ENCODE peak calls at places on chromosomes 11 and 22, in seven cellular contexts. F is GM12891, S is SK-N-SH, P is HepG2, A is K562, Q is GM12878, D is H1. K is an unnamed sample.

GRCh38 chr11:27720277-27720830 is 20.1 kb upstream of the BDNF start:
- DNase-seq in F (no peak), S (peak), P (no peak), A (peak), Q (no peak), D (peak), K (no peak)

GRCh38 chr11:82718307-82718706 is 15.4 kb downstream of the FAM181B start:
- DNase-seq in F (peak), S (peak), P (peak), A (peak), Q (no peak), D (peak), K (no peak)

GRCh38 chr11:78099671-78100070 is 20.0 kb upstream of the NDUFC2 start:
- DNase-seq in F (no peak), S (no peak), P (no peak), A (no peak), Q (no peak), D (no peak), K (no peak)

GRCh38 chr11:30107899-30108298 is 91.1 kb upstream of the KCNA4 start:
- DNase-seq in F (no peak), S (no peak), P (no peak), A (no peak), Q (no peak), D (no peak), K (no peak)

GRCh38 chr22:40325315-40325714 is 21.0 kb upstream of the ADSL start:
- DNase-seq in F (no peak), S (no peak), P (no peak), A (no peak), Q (no peak), D (no peak), K (no peak)

GRCh38 chr11:32385998-32386397 is 49.3 kb downstream of the WT1 start:
- DNase-seq in F (no peak), S (peak), P (peak), A (peak), Q (no peak), D (no peak), K (no peak)

GRCh38 chr11:28338371-28338770 is 230.2 kb downstream of the METTL15 start:
- DNase-seq in F (no peak), S (no peak), P (no peak), A (no peak), Q (no peak), D (no peak), K (no peak)

GRCh38 chr22:39973656-39974055 is 13.5 kb downstream of the TMA7B start:
- DNase-seq in F (no peak), S (no peak), P (no peak), A (no peak), Q (no peak), D (no peak), K (no peak)

GRCh38 chr11:75161506-75161905 is 10.6 kb downstream of the SLCO2B1 start:
- DNase-seq in F (no peak), S (no peak), P (no peak), A (no peak), Q (no peak), D (no peak), K (no peak)

GRCh38 chr11:29260939-29261705 is 755.7 kb downstream of the KCNA4 start:
- DNase-seq in F (no peak), S (no peak), P (peak), A (no peak), Q (no peak), D (no peak), K (no peak)

GRCh38 chr11:107757661-107758060 is 45.8 kb upstream of the SLN start:
- DNase-seq in F (no peak), S (no peak), P (no peak), A (no peak), Q (no peak), D (no peak), K (no peak)

GRCh38 chr22:20569059-20570058 is 61.9 kb downstream of the MED15 start:
- DNase-seq in F (no peak), S (no peak), P (no peak), A (no peak), Q (peak), D (no peak), K (no peak)

GRCh38 chr11:98069861-98070260 is 950.9 kb upstream of the CNTN5 start:
- DNase-seq in F (no peak), S (no peak), P (no peak), A (no peak), Q (no peak), D (no peak), K (no peak)

GRCh38 chr11:46315033-46315738 is 32.1 kb upstream of the DGKZ start:
- DNase-seq in F (peak), S (peak), P (peak), A (peak), Q (no peak), D (peak), K (peak)
- TF ChIP-seq TAF1 in F (no peak), S (no peak), P (no peak), A (no peak), Q (no peak), D (no peak), K (no peak)

GRCh38 chr11:114764563-114764962 is 86.2 kb downstream of the NXPE2 start:
- DNase-seq in F (no peak), S (no peak), P (no peak), A (no peak), Q (no peak), D (no peak), K (no peak)

GRCh38 chr11:114758627-114759026 is 80.3 kb downstream of the NXPE2 start:
- DNase-seq in F (no peak), S (no peak), P (no peak), A (no peak), Q (no peak), D (no peak), K (no peak)

DNA sequence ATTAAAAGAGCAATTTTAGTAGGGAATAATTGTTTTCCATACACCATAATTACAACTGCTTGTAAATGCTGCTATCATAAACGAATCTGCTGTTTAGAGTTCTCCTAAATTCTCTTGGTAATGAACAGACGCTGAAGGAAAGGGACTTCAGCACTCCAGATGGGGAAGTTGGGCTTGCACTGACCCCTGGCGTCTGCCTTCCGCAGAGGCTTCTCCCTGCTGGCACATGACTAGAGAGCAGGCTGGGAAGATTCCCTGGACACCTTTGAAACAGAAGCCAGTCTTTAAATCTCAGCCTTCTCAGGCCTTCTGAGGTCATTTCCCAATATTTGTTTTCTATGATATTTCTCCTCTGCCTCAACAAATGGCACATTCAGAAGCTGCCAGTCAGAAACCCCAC is 84.1 kb downstream of the NXPE2 start:
- DNase-seq in F (no peak), S (peak), P (peak), A (peak), Q (no peak), D (peak), K (no peak)
- TF ChIP-seq POLR2AphosphoS5 in F (no peak), S (no peak), P (no peak), A (no peak), Q (no peak), D (no peak), K (no peak)

GRCh38 chr22:43743929-43744643 is 68.0 kb downstream of the EFCAB6 start:
- DNase-seq in F (no peak), S (no peak), P (no peak), A (no peak), Q (no peak), D (no peak), K (no peak)

GRCh38 chr22:43740587-43741270 is 71.4 kb downstream of the EFCAB6 start:
- DNase-seq in F (no peak), S (no peak), P (no peak), A (no peak), Q (no peak), D (no peak), K (no peak)

GRCh38 chr22:43742551-43742950 is 69.6 kb downstream of the EFCAB6 start:
- DNase-seq in F (no peak), S (no peak), P (no peak), A (no peak), Q (no peak), D (no peak), K (no peak)

GRCh38 chr22:43745783-43746356 is 66.2 kb downstream of the EFCAB6 start:
- DNase-seq in F (no peak), S (no peak), P (no peak), A (no peak), Q (no peak), D (no peak), K (no peak)

GRCh38 chr22:43743131-43743530 is 69.0 kb downstream of the EFCAB6 start:
- DNase-seq in F (no peak), S (no peak), P (no peak), A (peak), Q (no peak), D (peak), K (no peak)
- TF ChIP-seq TAF1 in F (no peak), S (no peak), P (no peak), A (no peak), Q (no peak), D (no peak), K (no peak)

GRCh38 chr11:61297341-61297740 is 2.2 kb upstream of the VWCE start:
- DNase-seq in F (no peak), S (no peak), P (no peak), A (no peak), Q (no peak), D (no peak), K (no peak)

GRCh38 chr11:61298663-61299244 is 3.6 kb upstream of the VWCE start:
- DNase-seq in F (no peak), S (no peak), P (peak), A (no peak), Q (no peak), D (no peak), K (no peak)

GRCh38 chr11:61294717-61295595 is at the start of gene VWCE:
- DNase-seq in F (peak), S (peak), P (peak), A (no peak), Q (no peak), D (peak), K (peak)

GRCh38 chr11:61295596-61295926 is 445 bp upstream of the VWCE start:
- DNase-seq in F (no peak), S (no peak), P (no peak), A (no peak), Q (no peak), D (no peak), K (no peak)

DNA sequence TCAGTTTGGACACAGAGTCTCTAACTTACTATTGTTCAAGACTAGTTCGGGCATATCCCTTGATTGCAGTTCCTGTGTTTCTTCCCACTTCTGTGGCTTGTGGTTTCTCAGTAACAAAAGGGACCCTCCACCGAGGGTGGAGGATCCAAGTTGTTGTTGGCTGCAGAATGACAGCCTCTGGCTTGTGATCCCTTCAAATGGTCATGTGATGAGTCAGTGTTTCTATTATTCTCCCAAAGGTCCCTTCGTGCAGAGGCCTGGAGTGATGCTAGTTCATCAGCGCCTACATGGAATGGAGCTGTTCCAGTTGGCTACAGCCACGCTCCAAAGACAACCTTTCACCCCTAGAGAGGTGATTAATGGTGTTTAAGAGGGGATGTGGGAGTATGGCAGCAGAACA is 2.6 kb upstream of the VWCE start:
- DNase-seq in F (no peak), S (no peak), P (peak), A (no peak), Q (no peak), D (no peak), K (no peak)
- TF ChIP-seq POLR2AphosphoS5 in F (no peak), S (no peak), P (no peak), A (peak), Q (no peak), D (no peak), K (no peak)

DNA sequence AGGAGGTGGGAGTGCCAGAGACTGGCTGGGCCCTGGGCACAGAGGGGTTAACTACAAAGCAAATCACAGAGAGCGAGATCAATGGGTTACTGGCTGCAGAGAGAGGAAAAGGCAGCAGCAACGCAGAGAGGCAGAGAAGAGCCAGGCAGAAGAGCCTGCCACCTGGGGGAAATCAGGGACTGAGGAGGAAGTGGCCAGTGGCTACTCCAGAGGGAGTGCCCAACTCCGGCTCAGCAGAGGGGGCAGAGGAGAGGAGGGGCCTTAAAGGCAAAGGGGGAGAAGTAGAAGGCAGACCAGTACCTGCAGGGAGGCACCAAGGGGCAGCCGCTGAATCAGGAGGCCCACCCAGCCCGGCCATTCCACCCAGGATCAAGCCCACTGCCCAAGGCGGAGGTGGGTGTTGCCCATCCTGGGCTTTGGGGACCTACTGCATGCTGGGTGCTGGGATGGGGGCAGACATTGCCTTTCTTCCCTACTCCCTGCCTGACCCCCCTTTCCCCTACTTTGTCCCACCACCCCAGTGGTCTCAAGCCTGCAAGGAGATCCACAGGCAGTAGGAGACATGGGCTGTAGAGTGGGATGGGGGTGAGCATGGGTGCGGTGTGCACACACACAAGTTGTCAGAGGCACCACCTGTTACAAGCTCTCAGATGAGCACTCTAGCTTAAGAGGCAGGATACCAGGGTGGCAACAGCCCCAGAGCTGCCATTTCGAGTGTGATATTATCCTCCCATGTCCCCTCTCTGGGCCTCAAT is 926 bp upstream of the GALR3 start:
- DNase-seq in F (no peak), S (no peak), P (peak), A (no peak), Q (no peak), D (peak), K (no peak)
- TF ChIP-seq TAF1 in F (no peak), S (no peak), P (no peak), A (no peak), Q (no peak), D (peak), K (no peak)

DNA sequence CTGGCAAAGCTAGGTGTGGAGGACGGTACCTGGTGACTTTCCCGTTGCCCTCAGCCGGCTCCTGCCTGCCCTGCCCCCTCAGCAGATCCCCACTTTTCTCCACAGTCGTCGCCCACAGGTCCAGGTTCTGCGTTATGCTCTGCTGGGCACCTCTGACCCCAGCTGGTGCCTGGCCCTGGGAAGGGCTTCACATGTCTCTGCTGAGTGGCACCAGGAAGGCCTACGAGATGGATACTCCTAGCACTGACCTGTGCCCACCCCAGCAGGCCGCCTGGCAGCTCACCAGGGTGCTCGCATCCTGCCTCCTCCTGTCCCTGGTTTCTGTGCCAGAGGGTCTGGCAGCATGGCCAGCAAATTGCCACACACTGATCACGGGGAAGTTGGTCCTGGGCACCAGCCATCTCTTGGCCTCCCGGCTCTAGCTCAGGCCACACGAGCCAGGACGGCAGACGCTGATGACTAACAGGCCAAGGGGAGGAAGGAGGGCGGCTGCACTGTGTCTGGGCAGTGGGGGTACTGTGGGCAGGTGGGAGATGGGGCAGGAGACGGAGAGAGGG is 13.8 kb downstream of the CARS1 start:
- DNase-seq in F (no peak), S (no peak), P (no peak), A (no peak), Q (no peak), D (no peak), K (no peak)
- TF ChIP-seq POLR2AphosphoS5 in F (no peak), S (no peak), P (no peak), A (no peak), Q (no peak), D (no peak), K (no peak)

GRCh38 chr11:44145011-44145777 is 49.7 kb downstream of the EXT2 start:
- DNase-seq in F (no peak), S (no peak), P (no peak), A (no peak), Q (no peak), D (no peak), K (no peak)
- TF ChIP-seq TAF1 in F (no peak), S (no peak), P (no peak), A (no peak), Q (no peak), D (no peak), K (no peak)

GRCh38 chr11:19879309-19880087 is 166.9 kb downstream of the NAV2 start:
- DNase-seq in F (no peak), S (no peak), P (no peak), A (no peak), Q (no peak), D (no peak), K (no peak)
- TF ChIP-seq POLR2AphosphoS5 in F (no peak), S (no peak), P (no peak), A (no peak), Q (no peak), D (no peak), K (no peak)

GRCh38 chr22:49151256-49152131 is 676.2 kb downstream of the BRD1 start:
- DNase-seq in F (no peak), S (peak), P (no peak), A (no peak), Q (no peak), D (no peak), K (no peak)

GRCh38 chr22:49147617-49148175 is 680.0 kb downstream of the BRD1 start:
- DNase-seq in F (no peak), S (no peak), P (no peak), A (no peak), Q (no peak), D (no peak), K (no peak)

GRCh38 chr22:49148895-49149418 is 678.7 kb downstream of the BRD1 start:
- DNase-seq in F (no peak), S (no peak), P (no peak), A (no peak), Q (no peak), D (no peak), K (no peak)

GRCh38 chr22:49150801-49151221 is 676.9 kb downstream of the BRD1 start:
- DNase-seq in F (no peak), S (peak), P (no peak), A (no peak), Q (no peak), D (no peak), K (no peak)

GRCh38 chr22:49149721-49150608 is 677.7 kb downstream of the BRD1 start:
- DNase-seq in F (no peak), S (no peak), P (no peak), A (no peak), Q (no peak), D (no peak), K (no peak)
- TF ChIP-seq TAF1 in F (no peak), S (no peak), P (no peak), A (no peak), Q (no peak), D (no peak), K (no peak)

GRCh38 chr11:1835671-1836010 is 851 bp downstream of the SYT8 start:
- DNase-seq in F (no peak), S (no peak), P (no peak), A (no peak), Q (no peak), D (no peak), K (no peak)

GRCh38 chr11:1832989-1833365 is 1.8 kb upstream of the SYT8 start:
- DNase-seq in F (no peak), S (no peak), P (no peak), A (no peak), Q (no peak), D (no peak), K (no peak)

GRCh38 chr11:1834791-1835670 is at the start of gene SYT8:
- DNase-seq in F (no peak), S (peak), P (no peak), A (no peak), Q (no peak), D (no peak), K (no peak)

GRCh38 chr11:1832181-1832988 is 2.4 kb upstream of the SYT8 start:
- DNase-seq in F (peak), S (peak), P (no peak), A (peak), Q (no peak), D (peak), K (peak)

DNA sequence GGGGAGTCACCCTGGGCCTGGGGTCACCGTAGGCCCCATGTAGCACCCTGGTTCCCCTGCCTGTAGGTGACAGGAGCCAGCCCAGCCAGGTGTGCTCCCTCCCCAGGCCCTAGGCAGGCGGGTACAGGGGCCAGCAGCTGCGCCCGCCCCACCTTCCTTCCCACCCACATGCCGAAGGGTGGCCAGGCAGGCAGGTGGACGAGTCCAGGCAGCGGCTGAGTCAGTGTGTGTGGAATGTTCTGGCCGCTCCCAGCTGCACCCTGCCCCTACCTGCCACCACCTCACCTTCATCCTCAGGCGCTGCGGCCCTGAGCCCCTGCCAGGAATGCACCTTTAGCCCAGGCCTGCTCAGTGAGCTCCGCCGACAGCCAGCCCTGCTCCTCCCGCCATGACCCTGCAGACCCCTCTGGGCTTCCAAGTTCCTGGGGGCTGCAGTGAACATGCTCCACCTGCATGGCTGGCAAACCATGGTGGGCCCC is 619 bp upstream of the SYT8 start:
- DNase-seq in F (no peak), S (no peak), P (peak), A (no peak), Q (no peak), D (no peak), K (no peak)
- TF ChIP-seq POLR2AphosphoS5 in F (no peak), S (no peak), P (no peak), A (no peak), Q (no peak), D (no peak), K (no peak)

K was measured in GM12892.